ENCODE peak calls at places on chromosomes 5 and 9, in seven cellular contexts. K, F, R, Z, G, C and X are unnamed samples.

GRCh38 chr9:109907400-109907799 is 127.4 kb downstream of the PALM2AKAP2 start:
- DNase-seq in K (no peak), F (peak), R (no peak), Z (no peak), G (no peak), C (no peak), X (no peak)

GRCh38 chr5:84287964-84288363 is 96.7 kb downstream of the EDIL3 start:
- DNase-seq in K (peak), F (no peak), R (peak), Z (no peak), G (peak), C (peak), X (no peak)

GRCh38 chr5:33513786-33514185 is 73.0 kb downstream of the TARS1 start:
- DNase-seq in K (no peak), F (no peak), R (no peak), Z (no peak), G (no peak), C (no peak), X (no peak)

GRCh38 chr5:112390327-112390726 is 28.8 kb downstream of the EPB41L4A start:
- DNase-seq in K (no peak), F (no peak), R (peak), Z (no peak), G (no peak), C (no peak), X (no peak)

GRCh38 chr5:80555099-80555498 is 15.0 kb downstream of the ANKRD34B start:
- DNase-seq in K (no peak), F (no peak), R (no peak), Z (no peak), G (no peak), C (no peak), X (no peak)

GRCh38 chr9:112541690-112542089 is 55.1 kb downstream of the KIAA1958 start:
- DNase-seq in K (no peak), F (no peak), R (no peak), Z (no peak), G (peak), C (peak), X (no peak)

GRCh38 chr5:154302181-154302580 is 111.6 kb downstream of the GALNT10 start:
- DNase-seq in K (no peak), F (no peak), R (no peak), Z (no peak), G (peak), C (no peak), X (no peak)

GRCh38 chr9:91503650-91504007 is 80.0 kb upstream of the NFIL3 start:
- DNase-seq in K (no peak), F (no peak), R (no peak), Z (no peak), G (peak), C (peak), X (no peak)

GRCh38 chr9:132531187-132531586 is 51.2 kb upstream of the BARHL1 start:
- DNase-seq in K (no peak), F (no peak), R (no peak), Z (no peak), G (no peak), C (no peak), X (no peak)

GRCh38 chr5:155655569-155655968 is 642.0 kb downstream of the KIF4B start:
- DNase-seq in K (no peak), F (no peak), R (no peak), Z (no peak), G (no peak), C (no peak), X (no peak)

GRCh38 chr5:96952118-96952750 is 16.4 kb downstream of the LNPEP start:
- DNase-seq in K (no peak), F (no peak), R (no peak), Z (no peak), G (no peak), C (no peak), X (no peak)

GRCh38 chr5:140551872-140552271 is 4.4 kb downstream of the EIF4EBP3 start:
- DNase-seq in K (no peak), F (no peak), R (no peak), Z (no peak), G (no peak), C (no peak), X (no peak)

GRCh38 chr9:112378441-112379176 is 1.3 kb upstream of the HSDL2 start:
- DNase-seq in K (peak), F (no peak), R (no peak), Z (no peak), G (no peak), C (no peak), X (no peak)

GRCh38 chr5:170420809-170421412 is 31.7 kb upstream of the KCNMB1 start:
- DNase-seq in K (peak), F (peak), R (peak), Z (no peak), G (peak), C (peak), X (peak)
- TF ChIP-seq CTCF in K (peak), F (peak), R (peak), Z (peak), G (peak), C (peak), X (peak)

GRCh38 chr5:41433552-41434181 is 76.7 kb downstream of the PLCXD3 start:
- DNase-seq in K (no peak), F (no peak), R (no peak), Z (no peak), G (no peak), C (peak), X (no peak)
- TF ChIP-seq CTCF in K (peak), F (peak), R (no peak), Z (peak), G (peak), C (peak), X (peak)

DNA sequence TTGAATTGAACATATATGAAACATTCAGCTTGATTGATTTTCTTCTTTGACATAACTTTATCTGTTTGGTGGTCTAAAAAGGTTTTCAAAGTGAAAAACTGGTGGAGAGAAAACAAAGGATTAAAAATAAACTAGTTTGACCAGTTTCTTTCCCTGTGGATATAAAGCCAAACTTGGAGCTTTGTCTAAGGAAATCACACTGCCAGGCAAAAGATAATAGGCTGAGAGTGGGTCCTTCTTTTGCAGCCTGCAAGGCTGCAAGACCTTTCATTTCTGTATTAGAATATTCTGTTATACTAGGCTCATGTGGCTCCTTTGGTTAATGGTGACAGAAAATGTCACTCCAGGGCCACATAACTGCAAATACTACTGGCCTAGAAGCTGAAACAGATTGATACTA is 129.1 kb upstream of the ZNF462 start:
- DNase-seq in K (no peak), F (no peak), R (no peak), Z (no peak), G (no peak), C (no peak), X (no peak)
- TF ChIP-seq CTCF in K (no peak), F (no peak), R (no peak), Z (no peak), G (no peak), C (no peak), X (no peak)

GRCh38 chr9:127049581-127049980 is 72.9 kb downstream of the ANGPTL2 start:
- DNase-seq in K (no peak), F (no peak), R (no peak), Z (no peak), G (peak), C (peak), X (no peak)
- TF ChIP-seq CTCF in K (no peak), F (no peak), R (no peak), Z (no peak), G (no peak), C (no peak), X (no peak)

GRCh38 chr9:88532320-88532719 is 2.7 kb upstream of the NXNL2 start:
- DNase-seq in K (no peak), F (no peak), R (no peak), Z (no peak), G (peak), C (peak), X (no peak)
- TF ChIP-seq CTCF in K (no peak), F (no peak), R (no peak), Z (peak), G (no peak), C (peak), X (no peak)

GRCh38 chr9:6049798-6050197 is 34.4 kb upstream of the RANBP6 start:
- DNase-seq in K (no peak), F (peak), R (peak), Z (no peak), G (no peak), C (no peak), X (no peak)
- TF ChIP-seq CTCF in K (no peak), F (peak), R (peak), Z (peak), G (peak), C (peak), X (peak)